ENCODE peak calls at places on chromosomes 2 and 18, in seven cellular contexts. U, N, X, Y, S, F and V are unnamed samples.

GRCh38 chr2:200380833-200381542 is 74.5 kb downstream of the SPATS2L start:
- DNase-seq in U (no peak), Y (no peak), S (no peak), F (peak; percentile 81), N (no peak), X (peak; percentile 59), V (no peak)

GRCh38 chr2:159712929-159713575 is 746 bp downstream of the MARCHF7 start:
- DNase-seq in F (no peak), Y (no peak), U (no peak), X (no peak), N (no peak), S (no peak), V (no peak)

GRCh38 chr2:169461143-169461542 is 18.2 kb upstream of the BBS5 start:
- DNase-seq in U (no peak), S (no peak), Y (no peak), X (no peak), N (no peak), F (no peak), V (no peak)

GRCh38 chr18:36114738-36115137 is 14.4 kb downstream of the SLC39A6 start:
- DNase-seq in Y (no peak), N (no peak), X (no peak), U (no peak), S (no peak), F (no peak), V (no peak)

GRCh38 chr2:179264238-179265081 is at the start of gene SESTD1:
- DNase-seq in F (peak; percentile 7), U (peak; percentile 56), S (peak; percentile 95), X (no peak), Y (peak; percentile 56), N (peak; percentile 55), V (peak; percentile 86)

GRCh38 chr18:50306944-50307343 is 19.5 kb upstream of the CXXC1 start:
- DNase-seq in F (peak; percentile 16), S (no peak), N (no peak), Y (no peak), X (no peak), U (no peak), V (no peak)

GRCh38 chr18:13207274-13207673 is 11.3 kb upstream of the LDLRAD4 start:
- DNase-seq in U (no peak), X (no peak), N (no peak), F (no peak), S (no peak), Y (no peak), V (no peak)

GRCh38 chr2:226410212-226410611 is 389.4 kb downstream of the IRS1 start:
- DNase-seq in Y (no peak), S (no peak), F (peak; percentile 24), U (no peak), X (no peak), N (no peak), V (no peak)

GRCh38 chr2:133836691-133837090 is 268.4 kb upstream of the NCKAP5 start:
- DNase-seq in Y (no peak), S (no peak), U (no peak), X (no peak), N (no peak), F (peak; percentile 70), V (no peak)

GRCh38 chr2:99898649-99899048 is 243.7 kb downstream of the AFF3 start:
- DNase-seq in S (no peak), X (no peak), F (no peak), U (no peak), N (no peak), Y (no peak), V (no peak)

GRCh38 chr2:181104512-181105121 is 124.2 kb downstream of the UBE2E3 start:
- DNase-seq in N (peak; percentile 66), U (peak; percentile 28), Y (no peak), F (peak; percentile 76), S (no peak), X (peak; percentile 67), V (no peak)

GRCh38 chr2:172846551-172846950 is 110.9 kb downstream of the RAPGEF4 start:
- DNase-seq in F (no peak), X (no peak), U (no peak), Y (no peak), S (no peak), N (no peak), V (no peak)

GRCh38 chr2:70133127-70133452 is 45.8 kb downstream of the PCBP1 start:
- DNase-seq in N (no peak), S (no peak), U (no peak), X (no peak), F (no peak), Y (no peak), V (no peak)
- H3K4me3 ChIP-seq in N (peak overlapping the region; percentile 53), S (no peak overlapping the region), U (peak overlapping the region; percentile 6), X (no peak overlapping the region), F (no peak overlapping the region), Y (peak overlapping the region; percentile 53), V (no peak overlapping the region)

DNA sequence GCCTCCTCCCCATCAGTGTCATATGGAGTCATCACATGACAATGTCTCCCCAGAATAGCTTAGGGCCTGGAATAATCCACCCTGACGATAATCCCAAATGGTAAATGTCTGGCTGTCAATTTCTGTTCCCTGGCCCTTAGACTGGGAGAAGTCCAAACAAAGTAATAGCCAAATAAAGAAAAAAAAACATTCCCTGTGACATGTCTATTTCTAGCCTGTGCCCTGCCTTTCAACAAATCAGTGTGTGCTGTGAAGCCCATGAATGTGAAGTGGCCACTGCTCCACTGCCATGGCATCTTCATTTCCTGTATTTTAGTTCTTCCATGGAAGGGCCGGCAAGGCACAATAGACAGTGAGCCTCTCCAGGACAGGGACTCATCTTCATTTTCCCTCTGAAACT is 139.9 kb downstream of the ANTXR1 start:
- DNase-seq in X (no peak), Y (no peak), S (no peak), N (no peak), U (no peak), F (no peak), V (no peak)
- H3K27ac ChIP-seq in X (no peak overlapping the region), Y (no peak overlapping the region), S (no peak overlapping the region), N (no peak overlapping the region), U (no peak overlapping the region), F (peak overlapping the region; percentile 89), V (no peak overlapping the region)

GRCh38 chr2:32627901-32628645 is at the start of gene TTC27:
- DNase-seq in N (peak; percentile 95), U (peak; percentile 95), Y (peak; percentile 95), F (peak; percentile 93), S (peak; percentile 97), X (peak; percentile 96), V (peak; percentile 96)

GRCh38 chr2:32624813-32625212 is 3.0 kb upstream of the TTC27 start:
- DNase-seq in X (no peak), F (no peak), Y (no peak), S (no peak), U (no peak), N (no peak), V (no peak)

GRCh38 chr2:32627441-32627900 is 379 bp upstream of the TTC27 start:
- DNase-seq in S (no peak), U (peak; percentile 25), F (peak; percentile 34), Y (no peak), N (no peak), X (peak; percentile 59), V (peak; percentile 47)

GRCh38 chr2:32623311-32623706 is 4.5 kb upstream of the TTC27 start:
- DNase-seq in Y (no peak), S (no peak), U (no peak), F (no peak), X (no peak), N (no peak), V (no peak)

DNA sequence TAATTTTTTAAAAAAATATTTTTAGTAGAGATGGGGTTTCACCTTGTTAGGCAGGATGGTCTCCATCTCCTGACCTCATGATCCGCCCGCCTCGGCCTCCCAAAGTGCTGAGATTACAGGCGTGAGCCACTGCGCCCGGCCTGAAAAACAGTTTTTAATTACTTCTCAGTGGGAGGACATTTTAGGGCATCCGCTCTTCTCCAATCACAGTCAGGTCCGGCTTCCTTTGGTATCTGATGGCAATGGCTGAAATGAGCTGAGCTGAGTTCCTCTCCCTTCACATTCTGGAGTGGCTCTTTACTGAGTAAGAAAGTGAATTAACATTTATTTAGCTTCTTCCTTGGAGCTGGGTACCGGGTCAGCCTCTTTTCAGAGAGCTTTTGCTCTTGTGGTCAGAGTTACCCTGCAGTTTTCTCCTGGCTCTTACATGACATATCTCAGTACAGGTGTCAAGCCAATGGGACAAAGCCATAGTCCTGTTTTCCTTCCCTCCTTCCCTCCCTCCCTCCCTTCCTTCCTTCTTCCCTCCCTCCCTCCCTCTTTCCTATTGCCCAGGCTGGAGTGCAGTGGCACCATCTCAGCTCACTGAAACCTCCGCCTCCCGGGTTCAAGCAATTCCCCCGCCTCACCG is 1.1 kb upstream of the TTC27 start:
- DNase-seq in X (no peak), U (no peak), N (no peak), F (no peak), S (no peak), Y (no peak), V (no peak)
- H3K4me3 ChIP-seq in X (peak overlapping the region; percentile 99), U (no peak overlapping the region), N (no peak overlapping the region), F (no peak overlapping the region), S (no peak overlapping the region), Y (peak overlapping the region; percentile 88), V (no peak overlapping the region)

DNA sequence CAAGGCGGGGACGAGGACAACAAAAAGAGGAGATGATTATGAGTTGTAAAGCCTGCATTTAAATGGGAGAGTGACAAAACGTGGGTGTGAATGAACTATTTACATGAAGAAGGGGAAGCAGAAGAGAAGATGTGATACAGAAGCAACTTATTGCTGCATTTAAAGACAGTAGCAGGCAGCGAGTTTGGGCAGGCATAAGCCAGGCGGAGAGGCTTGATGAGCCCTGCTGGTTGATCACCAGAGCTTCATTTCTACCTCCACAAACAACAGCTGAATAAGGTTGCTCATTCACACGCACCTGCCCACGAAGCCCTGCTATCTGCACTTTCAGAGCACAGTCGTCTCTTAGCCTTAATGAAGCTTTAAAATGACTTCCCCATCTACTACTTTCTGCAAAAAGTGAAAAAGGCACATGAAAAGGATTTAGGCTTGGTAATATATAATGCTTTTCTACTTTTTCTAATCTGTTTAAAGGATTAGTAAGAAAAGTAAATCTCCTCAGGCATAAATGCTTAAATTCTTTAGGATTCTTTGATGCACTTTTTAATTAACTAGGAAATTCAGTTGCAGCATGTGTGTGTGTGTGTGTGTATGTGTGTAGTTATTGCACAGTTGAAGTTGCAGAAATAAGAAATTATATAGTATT is 3.1 kb downstream of the SLC38A11 start:
- DNase-seq in N (no peak), U (no peak), F (no peak), S (no peak), X (no peak), Y (no peak), V (no peak)
- H3K27ac ChIP-seq in N (no peak overlapping the region), U (no peak overlapping the region), F (no peak overlapping the region), S (no peak overlapping the region), X (no peak overlapping the region), Y (no peak overlapping the region), V (no peak overlapping the region)